ENCODE peak calls at places on chromosomes 12 and 14, in five cellular contexts. T is K562, H is H1, B is HepG2, P is GM12891. J is an unnamed sample.

GRCh38 chr12:57134949-57135348 is 6.7 kb downstream of the LRP1 start:
- DNase-seq in B (no peak), T (no peak), H (no peak), P (no peak), J (no peak)

GRCh38 chr14:100072783-100073346 is 7.6 kb downstream of the EVL start:
- DNase-seq in T (peak), H (no peak), B (no peak), P (no peak), J (no peak)

GRCh38 chr12:122527478-122527944 is 462 bp downstream of the KNTC1 start:
- DNase-seq in B (no peak), H (no peak), T (peak), P (no peak), J (no peak)

GRCh38 chr14:92316937-92317336 is 6.0 kb upstream of the SLC24A4 start:
- DNase-seq in H (no peak), P (no peak), B (no peak), T (no peak), J (no peak)

GRCh38 chr12:96578526-96579125 is 89.2 kb downstream of the CFAP54 start:
- DNase-seq in H (no peak), T (peak), B (peak), P (no peak), J (no peak)

GRCh38 chr12:93803408-93803807 is 126.2 kb downstream of the CRADD start:
- DNase-seq in B (no peak), T (no peak), P (no peak), H (no peak), J (no peak)

GRCh38 chr12:2826721-2827515 is 7.9 kb downstream of the NRIP2 start:
- DNase-seq in P (no peak), B (no peak), H (no peak), T (no peak), J (no peak)

GRCh38 chr14:79051711-79052094 is 881.5 kb downstream of the NRXN3 start:
- DNase-seq in H (no peak), T (no peak), P (no peak), B (no peak), J (no peak)

GRCh38 chr14:101854366-101854765 is 92.9 kb downstream of the PPP2R5C start:
- DNase-seq in H (no peak), B (no peak), P (no peak), T (no peak), J (no peak)

GRCh38 chr14:68476965-68477455 is 315.9 kb downstream of the ZFP36L1 start:
- DNase-seq in H (no peak), P (no peak), B (no peak), T (no peak), J (no peak)

GRCh38 chr12:115983226-115983798 is 294.2 kb downstream of the MED13L start:
- DNase-seq in P (no peak), B (peak), T (peak), H (peak), J (no peak)
- TF ChIP-seq TAF1 in P (no peak), B (no peak), T (no peak), H (no peak), J (no peak)

GRCh38 chr12:95118138-95118787 is 44.8 kb upstream of the NR2C1 start:
- DNase-seq in H (no peak), P (no peak), B (peak), T (no peak), J (no peak)
- TF ChIP-seq TAF1 in H (no peak), P (no peak), B (no peak), T (no peak), J (no peak)

GRCh38 chr14:96629558-96630222 is 127.5 kb downstream of the PAPOLA start:
- DNase-seq in T (no peak), H (no peak), B (no peak), P (no peak), J (no peak)
- TF ChIP-seq TAF1 in T (no peak), H (no peak), B (no peak), P (no peak), J (no peak)

DNA sequence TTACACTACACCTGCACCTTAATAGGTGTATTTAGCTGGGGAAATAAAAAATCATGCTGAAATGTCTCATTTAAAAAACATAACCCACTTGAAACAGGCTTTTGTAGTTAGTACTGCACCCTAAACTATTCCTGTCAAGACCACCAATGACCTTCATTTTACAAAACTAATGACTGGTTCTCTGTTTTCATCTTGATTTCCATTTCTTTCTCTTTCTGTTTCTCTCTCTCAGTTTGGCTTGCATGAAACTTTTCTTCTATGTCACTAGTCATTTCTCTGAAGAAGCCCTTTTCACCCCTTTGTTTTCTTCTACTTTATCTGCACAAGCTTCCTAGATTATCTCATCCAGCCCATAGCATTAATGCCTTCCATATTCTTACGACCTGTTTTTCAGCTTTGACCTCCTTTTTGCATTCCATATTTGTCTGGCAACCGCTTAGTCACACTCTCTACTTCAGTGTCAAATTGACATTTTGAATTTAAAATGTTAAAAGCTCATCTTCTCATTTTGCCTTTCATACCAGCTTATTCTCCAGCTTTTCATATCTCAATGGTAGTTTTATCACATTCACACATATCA is 32.7 kb upstream of the KLRF1 start:
- DNase-seq in H (no peak), T (peak), B (no peak), P (no peak), J (no peak)
- TF ChIP-seq TAF1 in H (no peak), T (no peak), B (no peak), P (no peak), J (no peak)

GRCh38 chr12:11815397-11815796 is 165.9 kb downstream of the ETV6 start:
- DNase-seq in H (no peak), P (no peak), B (no peak), T (no peak), J (no peak)

GRCh38 chr12:11813422-11813813 is 163.9 kb downstream of the ETV6 start:
- DNase-seq in T (no peak), P (no peak), B (no peak), H (no peak), J (no peak)

GRCh38 chr12:11810962-11811361 is 161.5 kb downstream of the ETV6 start:
- DNase-seq in H (no peak), P (no peak), B (no peak), T (no peak), J (no peak)

GRCh38 chr12:11814362-11814761 is 164.9 kb downstream of the ETV6 start:
- DNase-seq in H (no peak), B (peak), P (no peak), T (no peak), J (no peak)

GRCh38 chr12:11812558-11813421 is 163.3 kb downstream of the ETV6 start:
- DNase-seq in B (peak), T (no peak), P (no peak), H (no peak), J (peak)
- TF ChIP-seq TAF1 in B (no peak), T (no peak), P (peak), H (no peak), J (no peak)

DNA sequence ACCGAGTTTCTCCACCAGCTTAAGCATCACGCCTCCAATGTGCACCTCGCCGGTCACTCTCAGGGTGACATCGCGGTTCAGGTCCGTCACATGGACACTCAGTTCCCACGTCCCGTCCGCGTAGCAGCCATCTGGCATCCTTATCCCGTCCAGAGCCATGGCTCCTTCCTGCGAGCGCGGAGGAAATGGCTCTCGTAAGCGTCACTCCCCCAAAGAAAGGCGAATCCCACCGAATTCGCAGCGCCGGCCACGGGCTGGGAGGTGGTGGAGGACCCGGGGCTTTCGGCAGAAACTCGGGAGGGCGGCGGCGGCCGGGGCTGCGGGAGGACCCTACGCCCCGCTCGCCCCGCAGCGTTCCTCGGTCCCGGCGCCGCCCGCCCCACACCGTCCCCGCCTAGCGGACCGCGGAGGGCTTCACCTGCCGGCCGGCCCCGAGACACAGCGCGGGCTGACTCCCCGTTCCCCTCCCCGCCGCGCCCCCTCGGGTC is 396 bp downstream of the FERMT2 start:
- DNase-seq in P (no peak), B (peak), H (no peak), T (no peak), J (no peak)
- TF ChIP-seq TAF1 in P (no peak), B (no peak), H (peak), T (no peak), J (no peak)

J was measured in GM12892.